ENCODE peak calls at places on chromosomes 11 and 22, in five cellular contexts. One of them, this sample, is unnamed.
A peak's percentile ranks its signal among the peaks of the same experiment; 100 is the strongest.

GRCh38 chr11:21177379-21177778 is 508.0 kb downstream of the NELL1 start:
- DNase-seq in transverse colon: no peak
- DNase-seq in keratinocyte: no peak
- DNase-seq in heart right ventricle: no peak
- DNase-seq in left lung: no peak
- DNase-seq in this sample: no peak

GRCh38 chr11:12235549-12235944 is 125.2 kb downstream of the MICAL2 start:
- DNase-seq in transverse colon: no peak
- DNase-seq in keratinocyte: no peak
- DNase-seq in heart right ventricle: no peak
- DNase-seq in left lung: no peak
- DNase-seq in this sample: no peak

GRCh38 chr11:44539971-44540370 is 25.5 kb upstream of the CD82 start:
- DNase-seq in transverse colon: no peak
- DNase-seq in keratinocyte: no peak
- DNase-seq in heart right ventricle: no peak
- DNase-seq in left lung: no peak
- DNase-seq in this sample: no peak

GRCh38 chr11:133830931-133831907 is 14.1 kb downstream of the SPATA19 start:
- DNase-seq in transverse colon: no peak
- DNase-seq in keratinocyte: no peak
- DNase-seq in heart right ventricle: no peak
- DNase-seq in left lung: no peak
- DNase-seq in this sample: no peak

GRCh38 chr11:44574620-44575287 is 9.3 kb downstream of the CD82 start:
- DNase-seq in transverse colon: no peak
- DNase-seq in keratinocyte: no peak
- DNase-seq in heart right ventricle: no peak
- DNase-seq in left lung: no peak
- DNase-seq in this sample: no peak

GRCh38 chr11:27385245-27385644 is 22.2 kb upstream of the CCDC34 start:
- DNase-seq in transverse colon: no peak
- DNase-seq in keratinocyte: no peak
- DNase-seq in heart right ventricle: no peak
- DNase-seq in left lung: no peak
- DNase-seq in this sample: no peak

GRCh38 chr11:7571640-7572000 is 57.8 kb downstream of the PPFIBP2 start:
- DNase-seq in transverse colon: peak; percentile 82
- DNase-seq in keratinocyte: no peak
- DNase-seq in heart right ventricle: peak; percentile 64
- DNase-seq in left lung: no peak
- DNase-seq in this sample: peak; percentile 83

GRCh38 chr22:49331878-49332277 is 495.8 kb downstream of the BRD1 start:
- DNase-seq in transverse colon: peak; percentile 3
- DNase-seq in keratinocyte: no peak
- DNase-seq in heart right ventricle: no peak
- DNase-seq in left lung: no peak
- DNase-seq in this sample: no peak

GRCh38 chr11:71302534-71302909 is 50.1 kb upstream of the SHANK2 start:
- DNase-seq in transverse colon: no peak
- DNase-seq in keratinocyte: no peak
- DNase-seq in heart right ventricle: no peak
- DNase-seq in left lung: no peak
- DNase-seq in this sample: no peak

DNA sequence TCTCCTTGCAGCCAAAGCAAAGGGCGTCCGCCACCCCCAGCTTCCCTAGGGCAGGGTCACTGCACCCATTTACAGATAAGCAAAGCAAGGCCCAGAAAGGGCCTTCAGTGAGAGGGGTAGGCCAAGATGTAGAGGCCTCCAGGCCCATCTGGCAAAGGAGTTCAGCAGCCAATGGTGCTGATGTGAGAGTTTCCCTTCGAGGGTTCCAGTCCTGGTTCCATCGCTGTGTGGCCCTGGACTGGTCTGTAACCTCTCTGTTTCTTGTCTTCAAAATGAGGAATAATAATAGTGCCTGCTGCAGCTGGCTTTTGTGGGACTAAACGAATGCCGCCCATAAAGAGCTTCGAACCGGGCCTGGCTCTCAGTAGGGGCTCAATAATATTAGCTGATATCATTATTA is 4.0 kb downstream of the ELFN2 start:
- DNase-seq in transverse colon: no peak
- DNase-seq in keratinocyte: no peak
- DNase-seq in heart right ventricle: no peak
- DNase-seq in left lung: no peak
- DNase-seq in this sample: no peak
- H3K4me1 ChIP-seq in transverse colon: peaks cover 10% of the 10 kb centered on the region
- H3K4me1 ChIP-seq in keratinocyte: peaks cover 35% of the 10 kb centered on the region
- H3K4me1 ChIP-seq in heart right ventricle: no peaks in the 10 kb centered on the region
- H3K4me1 ChIP-seq in left lung: peaks cover 41% of the 10 kb centered on the region
- H3K4me1 ChIP-seq in this sample: peaks cover 45% of the 10 kb centered on the region

DNA sequence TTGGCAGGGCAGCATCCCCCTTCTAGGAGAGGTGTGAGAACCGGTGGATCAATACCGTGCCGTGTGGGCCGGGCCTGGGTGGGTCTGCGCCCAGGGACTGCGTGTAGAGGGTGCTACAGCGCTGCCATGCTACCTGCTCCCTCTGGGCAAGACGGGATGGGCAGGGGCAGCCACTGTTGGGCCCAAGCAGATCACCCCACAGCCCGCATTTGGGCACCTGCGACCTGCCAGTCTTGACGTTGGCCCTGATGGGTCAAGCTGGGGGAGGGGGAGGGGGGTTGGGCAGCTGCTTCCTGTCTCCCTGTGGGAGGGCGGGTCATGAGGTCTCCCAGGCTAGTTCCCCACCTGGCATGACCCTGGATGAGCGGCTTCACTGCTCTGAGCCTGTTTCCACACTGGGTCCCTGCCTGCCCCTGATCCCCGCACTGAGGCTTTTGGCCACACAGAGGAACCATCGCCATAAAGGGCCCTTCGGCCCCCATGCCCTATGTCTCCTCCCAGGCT is 2.8 kb upstream of the RPS19BP1 start:
- DNase-seq in transverse colon: no peak
- DNase-seq in keratinocyte: no peak
- DNase-seq in heart right ventricle: no peak
- DNase-seq in left lung: no peak
- DNase-seq in this sample: no peak
- H3K4me1 ChIP-seq in transverse colon: peaks cover 17% of the 10 kb centered on the region
- H3K4me1 ChIP-seq in keratinocyte: peaks cover 20% of the 10 kb centered on the region
- H3K4me1 ChIP-seq in heart right ventricle: peaks cover 11% of the 10 kb centered on the region
- H3K4me1 ChIP-seq in left lung: peaks cover 30% of the 10 kb centered on the region
- H3K4me1 ChIP-seq in this sample: peaks cover 20% of the 10 kb centered on the region

GRCh38 chr11:19091366-19091765 is 25.6 kb upstream of the ZDHHC13 start:
- DNase-seq in transverse colon: no peak
- DNase-seq in keratinocyte: no peak
- DNase-seq in heart right ventricle: no peak
- DNase-seq in left lung: no peak
- DNase-seq in this sample: no peak

GRCh38 chr11:19087658-19088057 is 27.1 kb upstream of the MRGPRX2 start:
- DNase-seq in transverse colon: no peak
- DNase-seq in keratinocyte: no peak
- DNase-seq in heart right ventricle: no peak
- DNase-seq in left lung: no peak
- DNase-seq in this sample: no peak

GRCh38 chr11:19092342-19092741 is 24.6 kb upstream of the ZDHHC13 start:
- DNase-seq in transverse colon: no peak
- DNase-seq in keratinocyte: no peak
- DNase-seq in heart right ventricle: no peak
- DNase-seq in left lung: no peak
- DNase-seq in this sample: no peak

GRCh38 chr11:19088791-19089190 is 28.2 kb upstream of the ZDHHC13 start:
- DNase-seq in transverse colon: no peak
- DNase-seq in keratinocyte: no peak
- DNase-seq in heart right ventricle: no peak
- DNase-seq in left lung: no peak
- DNase-seq in this sample: no peak

DNA sequence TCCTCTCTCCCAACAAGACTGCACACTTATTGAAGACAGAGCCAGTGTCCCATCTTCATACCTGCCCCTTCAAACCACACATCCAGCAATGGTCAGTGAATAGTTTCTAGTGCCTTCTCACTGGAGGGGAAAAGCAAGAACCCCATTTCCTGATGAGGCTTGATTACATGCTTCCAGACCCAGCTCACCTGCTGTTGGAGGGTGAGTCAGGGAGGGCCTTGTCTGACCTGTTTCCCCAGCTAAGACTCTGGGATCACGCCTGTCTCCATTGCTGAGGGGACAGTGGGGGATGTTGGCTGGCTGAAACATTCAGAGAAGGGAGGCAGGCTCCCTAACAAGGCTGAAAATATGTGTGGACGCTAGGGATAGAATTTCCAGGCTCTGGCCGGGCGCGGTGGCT is 27.5 kb upstream of the ZDHHC13 start:
- DNase-seq in transverse colon: no peak
- DNase-seq in keratinocyte: no peak
- DNase-seq in heart right ventricle: no peak
- DNase-seq in left lung: no peak
- DNase-seq in this sample: no peak
- H3K4me1 ChIP-seq in transverse colon: no peaks in the 10 kb centered on the region
- H3K4me1 ChIP-seq in keratinocyte: peaks cover 5% of the 10 kb centered on the region
- H3K4me1 ChIP-seq in heart right ventricle: no peaks in the 10 kb centered on the region
- H3K4me1 ChIP-seq in left lung: no peaks in the 10 kb centered on the region
- H3K4me1 ChIP-seq in this sample: no peaks in the 10 kb centered on the region

DNA sequence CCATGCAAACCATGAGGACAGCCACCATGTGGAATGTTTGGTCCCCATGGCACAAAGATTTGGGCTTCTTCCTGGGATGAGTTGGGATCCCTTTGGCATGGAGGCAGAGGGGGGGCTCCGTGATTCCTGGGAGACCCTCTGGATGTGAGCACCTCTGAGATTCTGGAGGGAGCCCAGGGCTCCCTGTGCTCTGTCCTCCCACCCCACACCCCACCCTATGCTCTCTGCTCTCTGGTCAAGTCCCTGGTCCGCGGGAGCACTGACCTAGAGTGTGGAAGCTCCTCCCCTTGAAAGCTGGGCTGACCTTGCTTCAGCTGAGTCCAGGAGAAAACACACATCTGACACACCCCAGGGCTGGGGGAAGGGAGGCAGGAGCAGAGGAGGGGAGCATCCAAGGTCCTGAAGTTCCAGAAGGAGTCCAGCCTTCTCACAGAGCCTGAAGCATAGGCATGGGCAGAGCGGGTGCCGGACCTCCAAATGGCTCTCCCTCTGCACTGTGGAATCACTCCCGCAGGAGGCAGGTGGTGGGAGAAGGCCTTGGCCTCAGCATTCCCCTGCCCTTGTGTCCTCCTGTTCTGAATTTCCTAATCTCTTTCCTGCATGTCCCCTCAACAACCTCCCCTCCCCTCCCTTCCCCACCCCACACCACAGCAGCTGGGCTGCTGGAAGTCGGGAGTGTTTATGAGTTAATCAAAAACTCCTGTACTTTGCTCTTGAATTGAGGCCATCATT is 25.7 kb upstream of the OAF start:
- DNase-seq in transverse colon: peak; percentile 82
- DNase-seq in keratinocyte: no peak
- DNase-seq in heart right ventricle: peak; percentile 82
- DNase-seq in left lung: no peak
- DNase-seq in this sample: peak; percentile 69
- H3K4me1 ChIP-seq in transverse colon: peaks cover 79% of the 10 kb centered on the region
- H3K4me1 ChIP-seq in keratinocyte: peaks cover 10% of the 10 kb centered on the region
- H3K4me1 ChIP-seq in heart right ventricle: peaks cover 5% of the 10 kb centered on the region
- H3K4me1 ChIP-seq in left lung: no peaks in the 10 kb centered on the region
- H3K4me1 ChIP-seq in this sample: peaks cover 90% of the 10 kb centered on the region

GRCh38 chr11:665707-666281 is 28.7 kb downstream of the DRD4 start:
- DNase-seq in transverse colon: no peak
- DNase-seq in keratinocyte: no peak
- DNase-seq in heart right ventricle: no peak
- DNase-seq in left lung: no peak
- DNase-seq in this sample: no peak
- H3K4me1 ChIP-seq in transverse colon: no peaks in the 10 kb centered on the region
- H3K4me1 ChIP-seq in keratinocyte: no peaks in the 10 kb centered on the region
- H3K4me1 ChIP-seq in heart right ventricle: no peaks in the 10 kb centered on the region
- H3K4me1 ChIP-seq in left lung: no peaks in the 10 kb centered on the region
- H3K4me1 ChIP-seq in this sample: no peaks in the 10 kb centered on the region

GRCh38 chr11:94676769-94677168 is 91.4 kb upstream of the AMOTL1 start:
- DNase-seq in transverse colon: no peak
- DNase-seq in keratinocyte: no peak
- DNase-seq in heart right ventricle: no peak
- DNase-seq in left lung: no peak
- DNase-seq in this sample: no peak

GRCh38 chr11:94675788-94676187 is 92.4 kb upstream of the AMOTL1 start:
- DNase-seq in transverse colon: no peak
- DNase-seq in keratinocyte: no peak
- DNase-seq in heart right ventricle: no peak
- DNase-seq in left lung: no peak
- DNase-seq in this sample: no peak

GRCh38 chr11:94673353-94673752 is 94.8 kb upstream of the AMOTL1 start:
- DNase-seq in transverse colon: no peak
- DNase-seq in keratinocyte: no peak
- DNase-seq in heart right ventricle: no peak
- DNase-seq in left lung: no peak
- DNase-seq in this sample: no peak

GRCh38 chr11:94674005-94674491 is 94.1 kb upstream of the AMOTL1 start:
- DNase-seq in transverse colon: no peak
- DNase-seq in keratinocyte: peak; percentile 90
- DNase-seq in heart right ventricle: no peak
- DNase-seq in left lung: no peak
- DNase-seq in this sample: no peak

GRCh38 chr11:94675239-94675638 is 92.9 kb upstream of the AMOTL1 start:
- DNase-seq in transverse colon: no peak
- DNase-seq in keratinocyte: peak; percentile 71
- DNase-seq in heart right ventricle: no peak
- DNase-seq in left lung: no peak
- DNase-seq in this sample: no peak
- H3K4me1 ChIP-seq in transverse colon: no peaks in the 10 kb centered on the region
- H3K4me1 ChIP-seq in keratinocyte: peaks cover 68% of the 10 kb centered on the region
- H3K4me1 ChIP-seq in heart right ventricle: peaks cover 2% of the 10 kb centered on the region
- H3K4me1 ChIP-seq in left lung: no peaks in the 10 kb centered on the region
- H3K4me1 ChIP-seq in this sample: peaks cover 5% of the 10 kb centered on the region

DNA sequence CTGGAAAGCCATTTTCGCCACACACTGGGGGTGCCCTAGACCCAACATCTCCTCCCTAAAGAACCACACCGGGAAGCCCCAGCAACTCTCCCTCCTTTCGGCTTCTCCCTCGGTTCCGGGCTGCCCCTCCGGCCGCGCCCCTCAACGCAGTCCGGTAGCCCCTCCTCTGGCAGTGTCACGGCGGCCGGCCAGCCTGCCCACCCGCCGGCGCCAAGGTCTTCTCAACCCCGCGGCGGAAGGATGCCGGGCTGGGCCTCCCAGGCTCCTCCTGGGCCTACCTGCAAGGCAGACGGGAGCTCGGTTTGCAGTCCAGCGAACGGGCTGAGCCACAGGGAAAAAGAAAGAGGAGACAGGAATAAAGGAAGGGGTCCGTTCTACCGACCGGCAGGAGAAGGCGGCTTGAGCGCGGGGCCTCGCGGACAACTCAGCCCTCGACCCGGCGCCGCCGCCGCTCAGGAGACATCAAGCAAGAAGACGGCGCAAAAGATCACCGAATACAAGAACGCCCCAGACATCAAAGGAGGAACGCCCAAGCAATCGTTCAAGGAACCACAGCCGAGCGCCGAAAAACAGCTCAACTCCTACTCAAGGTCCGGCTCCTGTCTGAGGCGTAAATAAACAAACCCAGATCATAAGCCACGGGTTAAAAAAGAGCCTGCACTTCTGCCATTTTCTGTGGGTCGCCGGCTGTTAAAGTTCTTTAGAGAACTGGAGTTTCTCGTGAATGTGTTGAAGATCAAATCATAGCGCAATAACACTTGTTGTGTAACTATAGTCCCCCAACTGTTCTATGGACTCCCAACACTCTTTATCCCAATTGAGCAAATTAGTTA is at the start of gene AMBRA1:
- DNase-seq in transverse colon: peak; percentile 91
- DNase-seq in keratinocyte: peak; percentile 55
- DNase-seq in heart right ventricle: peak; percentile 91
- DNase-seq in left lung: peak; percentile 91
- DNase-seq in this sample: peak; percentile 92
- H3K4me1 ChIP-seq in transverse colon: peaks cover 45% of the 10 kb centered on the region
- H3K4me1 ChIP-seq in keratinocyte: peaks cover 12% of the 10 kb centered on the region
- H3K4me1 ChIP-seq in heart right ventricle: peaks cover 6% of the 10 kb centered on the region
- H3K4me1 ChIP-seq in left lung: peaks cover 50% of the 10 kb centered on the region
- H3K4me1 ChIP-seq in this sample: peaks cover 22% of the 10 kb centered on the region